ENCODE peak calls at places on chromosomes 1 and 21, in nine cellular contexts. U, I, S, F, P, X, N, W and R are unnamed samples.

GRCh38 chr1:21599402-21599801 is 69.8 kb downstream of the RAP1GAP start:
- DNase-seq in N (no peak), U (no peak), X (peak), S (no peak), W (no peak), F (no peak), P (no peak), I (no peak), R (no peak)

GRCh38 chr1:59569198-59569597 is 245.6 kb upstream of the HOOK1 start:
- DNase-seq in X (no peak), I (no peak), S (no peak), F (no peak), P (no peak), N (no peak), U (no peak), W (no peak), R (peak)

GRCh38 chr1:101112051-101112770 is 86.6 kb upstream of the DPH5 start:
- DNase-seq in I (peak), N (no peak), S (no peak), W (no peak), F (peak), U (peak), X (peak), P (no peak), R (no peak)

GRCh38 chr1:6523566-6523965 is 30.7 kb downstream of the NOL9 start:
- DNase-seq in W (peak), S (peak), F (no peak), N (peak), X (no peak), I (peak), U (no peak), P (no peak), R (peak)

GRCh38 chr1:36696261-36696940 is 213.7 kb upstream of the CSF3R start:
- DNase-seq in U (no peak), W (no peak), I (no peak), X (no peak), N (no peak), F (no peak), S (no peak), P (no peak), R (no peak)

GRCh38 chr1:219745070-219745469 is 132.2 kb upstream of the ZC3H11B start:
- DNase-seq in X (no peak), F (no peak), P (no peak), U (no peak), I (no peak), N (no peak), W (peak), S (no peak), R (peak)

GRCh38 chr1:150973826-150974579 is 632 bp downstream of the CERS2 start:
- DNase-seq in S (peak), X (peak), I (peak), W (no peak), F (peak), U (peak), P (no peak), N (peak), R (peak)

GRCh38 chr1:861714-862113 is 62.0 kb upstream of the SAMD11 start:
- DNase-seq in N (no peak), F (no peak), S (no peak), U (no peak), P (no peak), I (no peak), X (no peak), W (no peak), R (no peak)

GRCh38 chr1:115194571-115194970 is 105.3 kb upstream of the TSPAN2 start:
- DNase-seq in S (no peak), X (no peak), W (no peak), U (no peak), I (no peak), F (no peak), P (no peak), N (no peak), R (no peak)

GRCh38 chr1:111571987-111572386 is 47.6 kb upstream of the RAP1A start:
- DNase-seq in X (no peak), S (no peak), U (no peak), N (no peak), F (no peak), I (no peak), P (peak), W (peak), R (no peak)

GRCh38 chr1:55284856-55285255 is 69.7 kb upstream of the USP24 start:
- DNase-seq in W (peak), S (peak), N (peak), X (no peak), U (no peak), F (peak), I (peak), P (peak), R (peak)

GRCh38 chr1:114340906-114341698 is 169.9 kb downstream of the TRIM33 start:
- DNase-seq in F (no peak), W (no peak), I (no peak), U (no peak), X (no peak), S (no peak), N (no peak), P (no peak), R (no peak)

GRCh38 chr1:12565094-12565965 is 52.7 kb downstream of the DHRS3 start:
- DNase-seq in I (no peak), S (no peak), X (no peak), N (no peak), W (no peak), P (no peak), F (peak), U (no peak), R (no peak)

GRCh38 chr1:228463009-228463558 is 24.1 kb upstream of the RNF187 start:
- DNase-seq in P (no peak), I (no peak), W (no peak), F (no peak), S (no peak), N (no peak), X (no peak), U (no peak), R (no peak)

GRCh38 chr1:151729157-151729965 is 8.0 kb downstream of the RIIAD1 start:
- DNase-seq in S (no peak), I (no peak), P (no peak), W (no peak), X (no peak), U (no peak), F (no peak), N (no peak), R (no peak)

GRCh38 chr21:33622253-33622652 is 19.3 kb downstream of the CRYZL1 start:
- DNase-seq in W (no peak), I (no peak), N (no peak), X (no peak), P (no peak), U (no peak), S (no peak), F (no peak), R (no peak)

GRCh38 chr1:84890581-84890980 is 2.4 kb downstream of the LPAR3 start:
- DNase-seq in I (no peak), N (no peak), U (no peak), W (no peak), F (no peak), P (no peak), S (no peak), X (no peak), R (no peak)

GRCh38 chr1:247367786-247368342 is 36.2 kb upstream of the ZNF496 start:
- DNase-seq in S (no peak), P (no peak), N (no peak), W (no peak), U (no peak), X (no peak), I (no peak), F (no peak), R (peak)

GRCh38 chr1:97307151-97307550 is 585.6 kb downstream of the PTBP2 start:
- DNase-seq in P (no peak), S (no peak), N (no peak), X (no peak), W (no peak), I (no peak), F (no peak), U (no peak), R (no peak)

GRCh38 chr21:42248783-42249597 is 30.1 kb downstream of the ABCG1 start:
- DNase-seq in U (no peak), W (no peak), F (no peak), P (no peak), X (no peak), I (peak), S (no peak), N (no peak), R (no peak)

GRCh38 chr1:113219377-113219776 is 146.4 kb downstream of the LRIG2 start:
- DNase-seq in F (no peak), W (no peak), S (no peak), N (no peak), I (no peak), U (no peak), P (no peak), X (no peak), R (no peak)

GRCh38 chr1:183247066-183247465 is 61.0 kb downstream of the LAMC2 start:
- DNase-seq in I (no peak), N (no peak), F (no peak), P (no peak), X (no peak), W (no peak), U (no peak), S (no peak), R (no peak)

GRCh38 chr1:200336111-200336845 is 73.6 kb downstream of the ZNF281 start:
- DNase-seq in F (no peak), U (no peak), S (no peak), I (no peak), N (no peak), P (no peak), X (no peak), W (no peak), R (peak)

GRCh38 chr1:24932284-24932683 is 2.2 kb upstream of the RUNX3 start:
- DNase-seq in S (peak), X (peak), F (no peak), N (no peak), P (no peak), U (peak), I (peak), W (no peak), R (peak)

GRCh38 chr1:169122976-169123375 is 16.5 kb downstream of the ATP1B1 start:
- DNase-seq in P (no peak), I (no peak), X (no peak), N (no peak), S (no peak), F (no peak), W (no peak), U (no peak), R (no peak)

GRCh38 chr1:60367522-60367921 is 294.0 kb upstream of the C1orf87 start:
- DNase-seq in W (no peak), N (no peak), F (no peak), P (no peak), S (no peak), I (no peak), X (no peak), U (no peak), R (no peak)

GRCh38 chr21:39556176-39556575 is 56.6 kb upstream of the B3GALT5 start:
- DNase-seq in X (no peak), S (no peak), P (no peak), U (no peak), W (no peak), N (no peak), F (no peak), I (no peak), R (no peak)

GRCh38 chr1:33248244-33248643 is 8.0 kb upstream of the ZNF362 start:
- DNase-seq in N (no peak), X (no peak), P (no peak), W (no peak), S (no peak), F (no peak), I (no peak), U (no peak), R (no peak)

GRCh38 chr1:97384294-97384952 is 536.4 kb downstream of the DPYD start:
- DNase-seq in I (no peak), N (no peak), X (no peak), U (no peak), F (no peak), S (no peak), W (peak), P (peak), R (peak)

GRCh38 chr1:12184008-12184681 is 17.4 kb downstream of the TNFRSF1B start:
- DNase-seq in N (no peak), S (peak), P (peak), U (no peak), F (peak), I (no peak), W (peak), X (peak), R (peak)

GRCh38 chr1:153903841-153904455 is 18.8 kb downstream of the GATAD2B start:
- DNase-seq in S (no peak), W (peak), I (no peak), P (no peak), F (no peak), X (no peak), N (no peak), U (no peak), R (no peak)

GRCh38 chr1:24694380-24694843 is 50.8 kb upstream of the CLIC4 start:
- DNase-seq in P (no peak), F (peak), I (peak), N (no peak), W (peak), U (no peak), S (peak), X (no peak), R (peak)

GRCh38 chr21:15330872-15331271 is 266.1 kb upstream of the NRIP1 start:
- DNase-seq in S (no peak), W (no peak), P (no peak), I (no peak), X (no peak), F (no peak), N (no peak), U (no peak), R (no peak)

GRCh38 chr1:2478100-2478499 is 2.0 kb downstream of the PLCH2 start:
- DNase-seq in I (no peak), P (no peak), N (no peak), X (no peak), F (no peak), W (no peak), U (no peak), S (peak), R (no peak)
- H3K27ac ChIP-seq in I (no peak), P (no peak), N (no peak), X (no peak), F (no peak), W (no peak), U (no peak), S (no peak), R (no peak)

DNA sequence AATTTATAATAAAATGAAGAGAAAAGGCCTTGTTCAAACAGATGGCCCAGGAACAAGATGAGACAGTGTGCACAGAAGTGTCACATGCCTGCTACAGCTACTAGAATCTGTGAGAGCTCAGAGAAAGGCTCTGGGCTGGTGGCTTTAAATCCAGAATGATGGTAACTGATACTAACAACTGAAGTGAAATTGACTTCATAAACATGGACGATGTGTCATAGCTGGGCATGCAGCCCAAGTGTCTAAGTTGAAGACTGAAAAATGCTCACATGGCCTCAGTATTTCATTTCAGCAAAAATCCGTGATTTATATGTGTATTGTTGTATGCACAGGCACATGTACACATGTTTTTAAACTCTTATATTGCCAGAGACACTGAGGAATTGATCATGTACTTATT is 208.3 kb upstream of the RUNX1 start:
- DNase-seq in S (peak), P (peak), F (peak), N (no peak), I (no peak), W (peak), X (no peak), U (no peak), R (peak)
- H3K27ac ChIP-seq in S (peak), P (peak), F (peak), N (peak), I (no peak), W (peak), X (no peak), U (no peak), R (peak)

GRCh38 chr21:37341254-37341960 is 25.2 kb upstream of the DYRK1A start:
- DNase-seq in S (no peak), N (no peak), I (no peak), U (no peak), P (no peak), W (no peak), F (no peak), X (no peak), R (peak)
- H3K27ac ChIP-seq in S (no peak), N (no peak), I (no peak), U (no peak), P (no peak), W (no peak), F (no peak), X (no peak), R (no peak)

GRCh38 chr1:204161609-204162497 is 4.3 kb downstream of the REN start:
- DNase-seq in F (no peak), U (no peak), I (no peak), X (no peak), S (no peak), N (no peak), P (no peak), W (no peak), R (no peak)
- H3K27ac ChIP-seq in F (no peak), U (no peak), I (no peak), X (no peak), S (no peak), N (no peak), P (no peak), W (no peak), R (no peak)

GRCh38 chr1:230142608-230143209 is 75.7 kb downstream of the GALNT2 start:
- DNase-seq in I (no peak), P (no peak), X (no peak), F (no peak), N (peak), W (no peak), S (no peak), U (no peak), R (peak)
- H3K27ac ChIP-seq in I (peak), P (no peak), X (no peak), F (no peak), N (peak), W (no peak), S (no peak), U (no peak), R (no peak)

GRCh38 chr1:15541231-15541792 is 14.7 kb downstream of the DNAJC16 start:
- DNase-seq in I (no peak), N (no peak), W (no peak), P (no peak), S (no peak), U (no peak), X (no peak), F (no peak), R (no peak)

GRCh38 chr1:15543589-15544568 is 17.2 kb downstream of the DNAJC16 start:
- DNase-seq in W (peak), F (no peak), X (no peak), N (no peak), U (no peak), P (peak), S (no peak), I (no peak), R (peak)

GRCh38 chr1:15542685-15543588 is 16.3 kb downstream of the DNAJC16 start:
- DNase-seq in U (no peak), W (no peak), X (peak), N (no peak), P (no peak), I (no peak), S (no peak), F (no peak), R (no peak)

GRCh38 chr1:15538750-15539149 is 12.1 kb downstream of the DNAJC16 start:
- DNase-seq in P (no peak), I (no peak), W (no peak), X (no peak), N (no peak), S (no peak), U (no peak), F (no peak), R (no peak)

DNA sequence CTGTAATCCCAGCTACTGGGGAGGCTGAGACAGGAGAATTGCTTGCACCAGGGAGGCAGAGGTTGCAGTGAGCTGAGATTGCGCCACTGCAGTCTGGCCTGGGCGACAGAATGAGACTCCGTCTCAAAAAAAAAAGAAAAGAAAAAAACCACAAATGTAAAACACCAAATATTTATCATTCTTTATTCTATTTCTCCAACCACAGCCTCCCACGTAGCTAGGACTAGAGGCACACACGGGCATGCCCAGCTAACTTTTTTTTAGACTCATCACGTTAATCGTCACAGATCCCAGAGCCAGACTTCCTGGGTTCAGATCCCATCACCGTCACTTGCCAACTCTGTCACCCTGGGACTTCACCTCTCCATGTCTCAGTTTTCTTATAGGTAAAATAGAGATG is 13.6 kb downstream of the DNAJC16 start:
- DNase-seq in N (no peak), I (no peak), X (no peak), W (peak), U (no peak), F (no peak), S (no peak), P (no peak), R (peak)
- H3K27ac ChIP-seq in N (no peak), I (no peak), X (no peak), W (no peak), U (no peak), F (no peak), S (no peak), P (peak), R (no peak)

GRCh38 chr1:210291088-210291487 is 37.6 kb upstream of the HHAT start:
- DNase-seq in S (no peak), W (no peak), N (no peak), F (no peak), P (no peak), U (no peak), I (no peak), X (no peak), R (no peak)

GRCh38 chr1:210291786-210292275 is 36.9 kb upstream of the HHAT start:
- DNase-seq in P (peak), W (peak), X (no peak), U (no peak), S (peak), I (no peak), N (no peak), F (peak), R (peak)

GRCh38 chr1:210294991-210295773 is 33.5 kb upstream of the HHAT start:
- DNase-seq in P (no peak), X (no peak), U (no peak), N (no peak), F (peak), I (no peak), S (peak), W (no peak), R (peak)

GRCh38 chr1:210292276-210292851 is 36.3 kb upstream of the HHAT start:
- DNase-seq in U (peak), W (no peak), F (peak), N (peak), I (no peak), S (peak), P (no peak), X (peak), R (peak)

GRCh38 chr1:210293191-210293607 is 35.5 kb upstream of the HHAT start:
- DNase-seq in N (no peak), I (no peak), S (peak), W (peak), X (no peak), P (peak), F (peak), U (no peak), R (peak)
- H3K27ac ChIP-seq in N (no peak), I (no peak), S (peak), W (no peak), X (peak), P (peak), F (peak), U (no peak), R (peak)

GRCh38 chr1:9573723-9574122 is 15.0 kb upstream of the TMEM201 start:
- DNase-seq in F (no peak), S (no peak), W (peak), U (no peak), P (no peak), N (no peak), I (peak), X (no peak), R (peak)
- H3K27ac ChIP-seq in F (no peak), S (no peak), W (no peak), U (no peak), P (no peak), N (no peak), I (no peak), X (no peak), R (no peak)

GRCh38 chr1:220796530-220796929 is 9.8 kb downstream of the MTARC1 start:
- DNase-seq in S (no peak), P (no peak), F (no peak), W (no peak), U (no peak), X (no peak), I (no peak), N (no peak), R (no peak)
- H3K27ac ChIP-seq in S (no peak), P (no peak), F (no peak), W (no peak), U (no peak), X (no peak), I (no peak), N (no peak), R (no peak)

GRCh38 chr1:8027748-8028631 is 1.9 kb upstream of the ERRFI1 start:
- DNase-seq in P (no peak), S (no peak), W (peak), X (no peak), F (no peak), I (no peak), U (no peak), N (no peak), R (peak)

GRCh38 chr1:8035289-8035688 is 9.2 kb upstream of the ERRFI1 start:
- DNase-seq in N (no peak), I (no peak), F (no peak), W (no peak), P (no peak), U (no peak), X (no peak), S (no peak), R (no peak)

GRCh38 chr1:8033322-8033721 is 7.2 kb upstream of the ERRFI1 start:
- DNase-seq in I (no peak), N (no peak), U (no peak), W (no peak), X (no peak), F (no peak), P (no peak), S (no peak), R (no peak)

GRCh38 chr1:8031176-8031785 is 5.2 kb upstream of the ERRFI1 start:
- DNase-seq in X (no peak), F (peak), S (peak), W (peak), I (peak), U (no peak), N (no peak), P (no peak), R (peak)

GRCh38 chr1:8032351-8032750 is 6.2 kb upstream of the ERRFI1 start:
- DNase-seq in I (no peak), F (no peak), N (no peak), U (no peak), P (no peak), S (no peak), X (no peak), W (peak), R (no peak)
- H3K27ac ChIP-seq in I (no peak), F (no peak), N (no peak), U (no peak), P (no peak), S (no peak), X (no peak), W (no peak), R (no peak)